ENCODE peak calls at places on chromosomes 5 and 9, in five cellular contexts. T is H1, L is tibial artery, F is HepG2, C is GM23338. D is an unnamed sample. For H3K36me3, the result is how much of the 10 kb centered on the place peaks cover.

GRCh38 chr5:32506251-32506661 is 61.7 kb upstream of the ZFR start:
- DNase-seq in F (no peak), T (no peak), C (no peak), L (no peak), D (peak)

GRCh38 chr9:92206490-92206889 is 87.0 kb downstream of the IARS1 start:
- DNase-seq in C (no peak), T (no peak), L (no peak), F (no peak), D (no peak)

GRCh38 chr5:121350493-121350892 is 501.2 kb upstream of the FTMT start:
- DNase-seq in F (no peak), T (no peak), C (no peak), L (no peak), D (no peak)

GRCh38 chr5:68333649-68334549 is 118.3 kb downstream of the PIK3R1 start:
- DNase-seq in C (no peak), T (no peak), F (peak), L (no peak), D (no peak)

GRCh38 chr5:2721739-2722138 is 29.7 kb downstream of the IRX2 start:
- DNase-seq in T (no peak), C (no peak), L (no peak), F (no peak), D (no peak)

GRCh38 chr5:43315262-43315661 is 2.0 kb upstream of the HMGCS1 start:
- DNase-seq in F (no peak), C (no peak), T (no peak), L (no peak), D (no peak)

GRCh38 chr5:157247267-157247666 is 18.7 kb upstream of the CYFIP2 start:
- DNase-seq in L (no peak), T (no peak), C (no peak), F (no peak), D (no peak)

GRCh38 chr5:159444441-159445082 is 114.3 kb upstream of the IL12B start:
- DNase-seq in T (no peak), F (peak), L (no peak), C (peak), D (no peak)

GRCh38 chr5:25955337-25955736 is 1083.0 kb downstream of the CDH9 start:
- DNase-seq in L (no peak), C (no peak), T (no peak), F (no peak), D (no peak)

GRCh38 chr5:133081716-133082115 is 29.9 kb downstream of the HSPA4 start:
- DNase-seq in L (no peak), F (no peak), C (no peak), T (no peak), D (no peak)

GRCh38 chr5:121968910-121969607 is 7.3 kb downstream of the SRFBP1 start:
- DNase-seq in L (no peak), F (no peak), T (no peak), C (no peak), D (no peak)

DNA sequence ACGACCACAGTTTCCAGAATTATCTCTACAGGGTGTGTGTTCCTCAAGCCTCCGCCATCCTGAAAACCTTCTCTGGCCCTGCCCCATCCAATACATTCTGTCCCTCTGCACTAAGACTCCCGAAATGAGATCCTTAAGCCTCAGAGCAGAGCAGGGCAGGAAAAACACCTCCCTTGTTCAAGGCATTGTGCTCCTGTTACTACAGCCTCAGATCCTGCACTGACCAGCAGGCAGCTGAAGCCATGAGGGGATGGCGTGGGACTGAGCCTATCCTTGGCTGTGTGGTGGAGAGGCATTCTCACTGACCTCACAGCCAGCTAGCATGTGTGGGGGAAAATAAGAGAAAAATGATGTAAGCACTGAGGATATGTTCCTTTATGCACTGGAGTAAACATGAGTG is 106.7 kb upstream of the PHYKPL start:
- DNase-seq in T (no peak), F (no peak), C (no peak), L (no peak), D (no peak)
- TF ChIP-seq CTCF in T (no peak), F (no peak), C (no peak), L (no peak), D (no peak)

GRCh38 chr5:180046656-180047055 is 24.9 kb downstream of the RNF130 start:
- DNase-seq in T (no peak), L (no peak), C (no peak), F (no peak), D (no peak)

GRCh38 chr5:180043381-180043780 is 28.2 kb downstream of the RNF130 start:
- DNase-seq in F (no peak), L (no peak), T (no peak), C (no peak), D (no peak)

GRCh38 chr5:180045889-180046499 is 25.6 kb downstream of the RNF130 start:
- DNase-seq in L (no peak), C (no peak), T (no peak), F (no peak), D (no peak)

GRCh38 chr5:180040287-180041214 is 31.0 kb downstream of the RNF130 start:
- DNase-seq in L (no peak), F (no peak), C (no peak), T (no peak), D (no peak)

GRCh38 chr5:180041501-180042274 is 29.9 kb downstream of the RNF130 start:
- DNase-seq in L (no peak), T (no peak), F (no peak), C (no peak), D (no peak)
- H3K36me3 ChIP-seq in L (under half), T (under half), F (under half), C (under half), D (under half)

DNA sequence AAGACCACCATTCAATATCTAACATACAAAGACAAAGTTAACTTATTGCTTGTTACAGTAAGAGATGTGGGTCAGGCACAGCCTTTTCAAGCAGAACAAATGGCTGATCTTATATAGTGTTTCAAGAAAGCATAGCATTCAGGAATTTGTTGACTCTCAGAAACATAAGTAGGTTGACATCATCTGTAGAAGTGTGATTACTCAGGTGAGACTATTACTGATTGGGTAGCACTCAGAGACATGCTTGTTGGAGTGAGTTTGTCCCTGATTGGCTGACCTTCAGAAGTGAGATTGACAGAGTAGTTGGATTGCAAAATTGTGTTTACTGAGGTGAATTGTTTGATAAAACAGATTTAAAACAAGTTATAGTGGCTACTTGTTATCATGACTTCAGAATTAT is 30.7 kb upstream of the TNPO1 start:
- DNase-seq in C (no peak), F (no peak), L (no peak), T (no peak), D (no peak)
- H3K27ac ChIP-seq in C (no peak), F (no peak), L (no peak), T (no peak), D (no peak)

DNA sequence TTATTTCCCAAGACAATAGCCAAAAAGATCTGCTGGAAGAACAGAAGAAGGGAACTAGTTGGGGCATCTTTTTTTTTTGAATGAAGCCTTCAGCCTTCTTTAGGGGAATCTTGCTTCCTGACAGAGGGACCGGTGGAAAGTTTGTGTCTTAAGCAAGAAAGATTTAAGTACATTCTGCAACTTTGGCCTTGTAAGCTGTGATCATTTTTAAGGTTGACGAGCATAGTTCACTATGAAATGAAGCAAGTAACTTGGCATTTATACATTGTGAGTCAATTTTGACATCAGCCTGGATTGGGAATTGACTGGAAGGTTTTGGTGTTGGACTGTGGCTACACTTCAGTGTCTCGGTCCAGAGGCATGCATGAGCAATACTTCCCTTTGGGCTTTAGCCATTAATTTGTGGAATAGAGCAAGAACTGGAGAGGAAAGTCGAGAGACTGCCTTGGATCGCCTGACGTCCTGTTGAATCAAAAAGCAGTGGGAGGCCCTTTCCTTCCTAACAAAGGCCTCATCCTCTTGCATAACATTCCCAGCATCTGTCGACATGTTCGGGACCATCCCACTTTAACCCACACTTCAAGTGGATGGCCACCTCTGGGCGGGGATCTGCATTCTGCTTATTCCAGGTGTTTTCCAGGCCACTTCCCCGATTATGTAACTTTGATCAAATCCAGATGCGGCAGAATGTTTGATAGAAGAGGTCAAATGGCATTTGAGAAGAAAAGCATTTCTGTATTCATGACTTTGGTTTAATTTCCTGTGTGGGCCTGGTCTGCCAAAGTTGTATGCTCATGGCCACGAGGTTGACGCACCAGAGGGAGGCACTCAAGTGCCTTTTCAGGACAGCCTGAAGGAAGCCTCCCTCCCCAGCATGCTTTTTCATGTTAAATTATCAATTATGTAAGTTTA is 12.5 kb downstream of the ABL1 start:
- DNase-seq in T (no peak), F (peak), C (peak), L (peak), D (peak)
- TF ChIP-seq CTCF in T (peak), F (no peak), C (peak), L (no peak), D (no peak)

GRCh38 chr9:2026598-2026997 is 11.5 kb downstream of the SMARCA2 start:
- DNase-seq in L (no peak), C (no peak), T (no peak), F (no peak), D (no peak)

GRCh38 chr9:2029666-2030170 is 14.6 kb downstream of the SMARCA2 start:
- DNase-seq in F (no peak), T (no peak), L (no peak), C (no peak), D (no peak)

GRCh38 chr9:2026181-2026580 is 11.0 kb downstream of the SMARCA2 start:
- DNase-seq in T (no peak), C (no peak), L (no peak), F (no peak), D (no peak)

GRCh38 chr9:2027761-2028160 is 12.6 kb downstream of the SMARCA2 start:
- DNase-seq in C (no peak), F (no peak), L (no peak), T (no peak), D (no peak)

GRCh38 chr9:2028888-2029287 is 13.7 kb downstream of the SMARCA2 start:
- DNase-seq in T (no peak), L (no peak), C (no peak), F (no peak), D (no peak)
- H3K36me3 ChIP-seq in T (under half), L (under half), C (under half), F (under half), D (under half)

GRCh38 chr9:36424289-36425055 is 24.4 kb upstream of the RNF38 start:
- DNase-seq in C (no peak), L (no peak), T (no peak), F (peak), D (no peak)
- H3K27ac ChIP-seq in C (no peak), L (no peak), T (no peak), F (peak), D (no peak)

DNA sequence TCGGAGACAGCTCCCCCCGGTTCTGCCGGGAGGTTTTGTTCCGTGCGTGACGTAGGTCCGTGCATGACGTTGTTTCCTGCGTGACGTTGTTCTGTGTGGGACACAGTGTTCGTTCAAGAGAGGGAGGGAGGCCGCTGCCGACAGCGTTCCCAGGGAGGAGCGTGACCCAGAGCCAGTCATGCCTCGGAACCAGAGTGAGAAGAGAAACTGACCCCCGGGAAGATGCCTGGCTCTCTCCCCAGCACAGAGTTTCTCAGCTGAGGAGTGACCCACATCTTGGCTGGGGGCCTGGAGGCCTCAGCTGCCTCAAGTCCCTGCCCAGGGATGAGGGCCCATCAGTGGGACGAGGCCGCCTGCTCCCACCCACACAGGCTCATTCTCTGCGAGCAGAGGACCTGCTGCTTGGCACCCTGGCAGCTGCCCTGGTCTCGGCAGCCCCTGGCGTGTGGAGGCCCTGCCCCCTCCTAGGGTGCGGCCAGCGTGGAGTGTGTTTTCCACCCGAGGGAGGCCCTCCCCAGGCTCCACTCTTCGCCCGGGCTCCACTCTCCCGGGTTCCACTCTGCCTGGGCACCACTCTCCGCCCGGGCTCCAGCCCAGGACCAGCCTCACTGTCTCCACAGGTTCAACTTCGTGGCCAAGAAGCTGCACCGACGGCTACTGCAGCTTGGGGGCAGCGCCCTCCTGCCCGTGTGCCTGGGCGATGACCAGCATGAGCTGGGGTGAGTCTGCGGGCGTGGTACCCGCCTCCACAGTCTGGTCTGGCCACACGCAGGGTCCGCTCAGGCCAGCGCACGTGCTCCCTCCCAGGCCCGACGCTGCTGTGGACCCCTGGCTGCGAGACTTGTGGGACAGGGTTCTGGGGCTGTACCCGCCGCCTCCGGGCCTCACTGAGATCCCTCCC is 7.9 kb downstream of the NDOR1 start:
- DNase-seq in L (no peak), C (no peak), T (no peak), F (no peak), D (no peak)
- TF ChIP-seq CTCF in L (no peak), C (no peak), T (no peak), F (peak), D (no peak)

D was measured in heart left ventricle.